ENCODE peak calls at places on chromosomes 4 and X, in ten cellular contexts. One of them, this sample, is unnamed.
A peak's percentile ranks its signal among the peaks of the same experiment; 100 is the strongest.

GRCh38 chrX:71998836-71999509 is 88.3 kb downstream of the NHSL2 start:
- DNase-seq in CD8-positive, alpha-beta T cell: peak; percentile 52
- DNase-seq in sigmoid colon: no peak
- DNase-seq in mesendoderm: peak; percentile 57
- DNase-seq in psoas muscle: no peak
- DNase-seq in PC-3: peak; percentile 63
- DNase-seq in right atrium auricular region: no peak
- DNase-seq in right cardiac atrium: no peak
- DNase-seq in vagina: peak; percentile 64
- DNase-seq in uterus: no peak
- DNase-seq in this sample: no peak

GRCh38 chrX:82816572-82816971 is 691.5 kb upstream of the POU3F4 start:
- DNase-seq in PC-3: peak; percentile 79
- DNase-seq in right cardiac atrium: no peak
- DNase-seq in sigmoid colon: no peak
- DNase-seq in uterus: no peak
- DNase-seq in psoas muscle: no peak
- DNase-seq in mesendoderm: no peak
- DNase-seq in right atrium auricular region: no peak
- DNase-seq in CD8-positive, alpha-beta T cell: no peak
- DNase-seq in vagina: no peak
- DNase-seq in this sample: no peak

GRCh38 chrX:13088155-13088485 is 43.7 kb upstream of the FAM9C start:
- DNase-seq in mesendoderm: no peak
- DNase-seq in CD8-positive, alpha-beta T cell: no peak
- DNase-seq in uterus: no peak
- DNase-seq in psoas muscle: no peak
- DNase-seq in PC-3: no peak
- DNase-seq in right cardiac atrium: no peak
- DNase-seq in right atrium auricular region: no peak
- DNase-seq in sigmoid colon: no peak
- DNase-seq in vagina: no peak
- DNase-seq in this sample: no peak

GRCh38 chr4:60948008-60948407 is 252.1 kb upstream of the ADGRL3 start:
- DNase-seq in uterus: no peak
- DNase-seq in sigmoid colon: no peak
- DNase-seq in PC-3: peak; percentile 74
- DNase-seq in vagina: no peak
- DNase-seq in right cardiac atrium: no peak
- DNase-seq in right atrium auricular region: no peak
- DNase-seq in mesendoderm: no peak
- DNase-seq in CD8-positive, alpha-beta T cell: no peak
- DNase-seq in psoas muscle: no peak
- DNase-seq in this sample: no peak

GRCh38 chr4:136442447-136442846 is 1089.8 kb downstream of the PCDH18 start:
- DNase-seq in PC-3: no peak
- DNase-seq in right cardiac atrium: no peak
- DNase-seq in CD8-positive, alpha-beta T cell: no peak
- DNase-seq in psoas muscle: peak; percentile 32
- DNase-seq in vagina: no peak
- DNase-seq in sigmoid colon: no peak
- DNase-seq in uterus: no peak
- DNase-seq in right atrium auricular region: peak; percentile 55
- DNase-seq in mesendoderm: no peak
- DNase-seq in this sample: no peak

GRCh38 chrX:48835524-48836329 is at the start of gene PCSK1N:
- DNase-seq in mesendoderm: peak; percentile 56
- DNase-seq in uterus: no peak
- DNase-seq in PC-3: peak; percentile 57
- DNase-seq in sigmoid colon: no peak
- DNase-seq in vagina: no peak
- DNase-seq in right cardiac atrium: no peak
- DNase-seq in psoas muscle: no peak
- DNase-seq in right atrium auricular region: no peak
- DNase-seq in CD8-positive, alpha-beta T cell: peak; percentile 68
- DNase-seq in this sample: no peak

GRCh38 chr4:75135068-75135825 is 202.3 kb downstream of the PARM1 start:
- DNase-seq in CD8-positive, alpha-beta T cell: no peak
- DNase-seq in sigmoid colon: no peak
- DNase-seq in right cardiac atrium: no peak
- DNase-seq in uterus: no peak
- DNase-seq in vagina: no peak
- DNase-seq in mesendoderm: no peak
- DNase-seq in psoas muscle: no peak
- DNase-seq in PC-3: no peak
- DNase-seq in right atrium auricular region: no peak
- DNase-seq in this sample: no peak

GRCh38 chrX:94830717-94831116 is 1156.7 kb downstream of the FAM133A start:
- DNase-seq in CD8-positive, alpha-beta T cell: no peak
- DNase-seq in PC-3: peak; percentile 12
- DNase-seq in psoas muscle: no peak
- DNase-seq in right atrium auricular region: no peak
- DNase-seq in sigmoid colon: no peak
- DNase-seq in vagina: no peak
- DNase-seq in mesendoderm: no peak
- DNase-seq in right cardiac atrium: no peak
- DNase-seq in uterus: no peak
- DNase-seq in this sample: no peak

GRCh38 chrX:56284269-56284668 is 52.1 kb downstream of the KLF8 start:
- DNase-seq in right atrium auricular region: no peak
- DNase-seq in vagina: no peak
- DNase-seq in CD8-positive, alpha-beta T cell: no peak
- DNase-seq in right cardiac atrium: no peak
- DNase-seq in uterus: no peak
- DNase-seq in sigmoid colon: no peak
- DNase-seq in PC-3: no peak
- DNase-seq in mesendoderm: no peak
- DNase-seq in psoas muscle: no peak
- DNase-seq in this sample: no peak

GRCh38 chr4:140238353-140239041 is 84.5 kb upstream of the MAML3 start:
- DNase-seq in PC-3: no peak
- DNase-seq in mesendoderm: peak; percentile 37
- DNase-seq in right cardiac atrium: peak; percentile 97
- DNase-seq in sigmoid colon: peak; percentile 97
- DNase-seq in uterus: peak; percentile 90
- DNase-seq in right atrium auricular region: peak; percentile 92
- DNase-seq in vagina: no peak
- DNase-seq in CD8-positive, alpha-beta T cell: no peak
- DNase-seq in psoas muscle: peak; percentile 96
- DNase-seq in this sample: peak; percentile 97

GRCh38 chr4:27194599-27194998 is 334.0 kb downstream of the STIM2 start:
- DNase-seq in uterus: no peak
- DNase-seq in CD8-positive, alpha-beta T cell: no peak
- DNase-seq in right cardiac atrium: no peak
- DNase-seq in PC-3: no peak
- DNase-seq in right atrium auricular region: no peak
- DNase-seq in vagina: no peak
- DNase-seq in sigmoid colon: no peak
- DNase-seq in psoas muscle: no peak
- DNase-seq in mesendoderm: no peak
- DNase-seq in this sample: no peak

GRCh38 chr4:146096374-146096773 is 79.1 kb upstream of the LSM6 start:
- DNase-seq in mesendoderm: no peak
- DNase-seq in vagina: no peak
- DNase-seq in PC-3: no peak
- DNase-seq in sigmoid colon: no peak
- DNase-seq in right cardiac atrium: no peak
- DNase-seq in CD8-positive, alpha-beta T cell: no peak
- DNase-seq in uterus: no peak
- DNase-seq in right atrium auricular region: no peak
- DNase-seq in psoas muscle: no peak
- DNase-seq in this sample: no peak
- H3K4me1 ChIP-seq in mesendoderm: no peaks in the 10 kb centered on the region
- H3K4me1 ChIP-seq in vagina: no peaks in the 10 kb centered on the region
- H3K4me1 ChIP-seq in PC-3: no peaks in the 10 kb centered on the region
- H3K4me1 ChIP-seq in sigmoid colon: no peaks in the 10 kb centered on the region
- H3K4me1 ChIP-seq in right cardiac atrium: no peaks in the 10 kb centered on the region
- H3K4me1 ChIP-seq in CD8-positive, alpha-beta T cell: no peaks in the 10 kb centered on the region
- H3K4me1 ChIP-seq in uterus: no peaks in the 10 kb centered on the region
- H3K4me1 ChIP-seq in right atrium auricular region: no peaks in the 10 kb centered on the region
- H3K4me1 ChIP-seq in psoas muscle: no peaks in the 10 kb centered on the region
- H3K4me1 ChIP-seq in this sample: no peaks in the 10 kb centered on the region

GRCh38 chrX:1393871-1394615 is 2.1 kb upstream of the SLC25A6 start:
- DNase-seq in right atrium auricular region: no peak
- DNase-seq in CD8-positive, alpha-beta T cell: no peak
- DNase-seq in mesendoderm: no peak
- DNase-seq in sigmoid colon: peak; percentile 58
- DNase-seq in right cardiac atrium: peak; percentile 39
- DNase-seq in vagina: no peak
- DNase-seq in PC-3: no peak
- DNase-seq in psoas muscle: peak; percentile 33
- DNase-seq in uterus: peak; percentile 10
- DNase-seq in this sample: no peak
- H3K4me1 ChIP-seq in right atrium auricular region: peaks cover 29% of the 10 kb centered on the region
- H3K4me1 ChIP-seq in CD8-positive, alpha-beta T cell: peaks cover 34% of the 10 kb centered on the region
- H3K4me1 ChIP-seq in mesendoderm: peaks cover 2% of the 10 kb centered on the region
- H3K4me1 ChIP-seq in sigmoid colon: peaks cover 42% of the 10 kb centered on the region
- H3K4me1 ChIP-seq in right cardiac atrium: peaks cover 3% of the 10 kb centered on the region
- H3K4me1 ChIP-seq in vagina: peaks cover 36% of the 10 kb centered on the region
- H3K4me1 ChIP-seq in PC-3: peaks cover 6% of the 10 kb centered on the region
- H3K4me1 ChIP-seq in psoas muscle: peaks cover 37% of the 10 kb centered on the region
- H3K4me1 ChIP-seq in uterus: peaks cover 11% of the 10 kb centered on the region
- H3K4me1 ChIP-seq in this sample: peaks cover 28% of the 10 kb centered on the region

DNA sequence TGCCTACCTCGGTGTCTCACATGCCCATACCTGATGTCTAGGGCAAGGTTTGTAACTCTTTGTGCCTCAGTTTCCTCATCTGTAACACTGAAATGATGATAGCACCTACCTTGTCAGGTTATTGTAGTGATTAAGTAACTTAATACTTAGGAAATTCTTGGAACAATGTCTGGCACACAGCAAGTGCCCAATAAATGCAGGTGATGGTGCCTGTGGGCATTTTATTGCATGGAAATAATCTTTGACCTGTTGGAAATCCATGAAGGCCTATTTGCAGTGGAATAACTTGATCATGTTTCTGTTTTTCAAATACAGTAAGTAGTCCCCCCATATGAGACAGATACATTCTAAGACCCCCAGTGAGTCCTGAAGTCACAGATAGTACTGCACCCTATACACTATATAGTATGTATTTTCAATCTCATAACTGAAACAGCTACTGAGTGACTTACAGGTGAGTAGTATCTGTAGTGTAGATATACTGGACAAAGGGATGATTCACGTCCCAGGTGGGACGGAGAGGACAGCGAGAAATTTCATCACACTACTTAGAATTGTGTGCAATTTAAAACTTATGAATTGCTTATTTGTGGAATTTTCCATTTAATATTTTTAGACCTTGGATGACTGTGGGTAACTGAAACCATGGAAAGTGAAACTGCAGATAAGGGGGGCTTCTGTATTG is 42.1 kb downstream of the AFF1 start:
- DNase-seq in right atrium auricular region: no peak
- DNase-seq in mesendoderm: no peak
- DNase-seq in vagina: no peak
- DNase-seq in psoas muscle: no peak
- DNase-seq in PC-3: peak; percentile 60
- DNase-seq in uterus: no peak
- DNase-seq in sigmoid colon: no peak
- DNase-seq in CD8-positive, alpha-beta T cell: no peak
- DNase-seq in right cardiac atrium: no peak
- DNase-seq in this sample: no peak
- H3K4me1 ChIP-seq in right atrium auricular region: peaks cover 31% of the 10 kb centered on the region
- H3K4me1 ChIP-seq in mesendoderm: peaks cover 8% of the 10 kb centered on the region
- H3K4me1 ChIP-seq in vagina: peaks cover 33% of the 10 kb centered on the region
- H3K4me1 ChIP-seq in psoas muscle: peaks cover 9% of the 10 kb centered on the region
- H3K4me1 ChIP-seq in PC-3: peaks cover 51% of the 10 kb centered on the region
- H3K4me1 ChIP-seq in uterus: no peaks in the 10 kb centered on the region
- H3K4me1 ChIP-seq in sigmoid colon: peaks cover 8% of the 10 kb centered on the region
- H3K4me1 ChIP-seq in CD8-positive, alpha-beta T cell: no peaks in the 10 kb centered on the region
- H3K4me1 ChIP-seq in right cardiac atrium: peaks cover 3% of the 10 kb centered on the region
- H3K4me1 ChIP-seq in this sample: peaks cover 31% of the 10 kb centered on the region

GRCh38 chr4:123351713-123352112 is 44.9 kb upstream of the SPRY1 start:
- DNase-seq in PC-3: no peak
- DNase-seq in psoas muscle: no peak
- DNase-seq in right cardiac atrium: no peak
- DNase-seq in right atrium auricular region: no peak
- DNase-seq in vagina: no peak
- DNase-seq in mesendoderm: no peak
- DNase-seq in sigmoid colon: no peak
- DNase-seq in uterus: no peak
- DNase-seq in CD8-positive, alpha-beta T cell: no peak
- DNase-seq in this sample: peak; percentile 78

GRCh38 chr4:123353656-123354055 is 42.9 kb upstream of the SPRY1 start:
- DNase-seq in right atrium auricular region: no peak
- DNase-seq in vagina: no peak
- DNase-seq in mesendoderm: no peak
- DNase-seq in CD8-positive, alpha-beta T cell: no peak
- DNase-seq in psoas muscle: no peak
- DNase-seq in sigmoid colon: no peak
- DNase-seq in uterus: no peak
- DNase-seq in PC-3: no peak
- DNase-seq in right cardiac atrium: no peak
- DNase-seq in this sample: no peak

GRCh38 chr4:123350726-123351125 is 45.9 kb upstream of the SPRY1 start:
- DNase-seq in sigmoid colon: no peak
- DNase-seq in right atrium auricular region: no peak
- DNase-seq in uterus: no peak
- DNase-seq in PC-3: no peak
- DNase-seq in psoas muscle: no peak
- DNase-seq in vagina: no peak
- DNase-seq in mesendoderm: no peak
- DNase-seq in CD8-positive, alpha-beta T cell: no peak
- DNase-seq in right cardiac atrium: no peak
- DNase-seq in this sample: no peak

GRCh38 chr4:123352966-123353365 is 43.6 kb upstream of the SPRY1 start:
- DNase-seq in uterus: no peak
- DNase-seq in CD8-positive, alpha-beta T cell: no peak
- DNase-seq in PC-3: no peak
- DNase-seq in right cardiac atrium: no peak
- DNase-seq in sigmoid colon: no peak
- DNase-seq in right atrium auricular region: no peak
- DNase-seq in mesendoderm: no peak
- DNase-seq in psoas muscle: no peak
- DNase-seq in vagina: no peak
- DNase-seq in this sample: no peak

GRCh38 chr4:123352240-123352945 is 44.2 kb upstream of the SPRY1 start:
- DNase-seq in right cardiac atrium: no peak
- DNase-seq in CD8-positive, alpha-beta T cell: no peak
- DNase-seq in psoas muscle: no peak
- DNase-seq in right atrium auricular region: no peak
- DNase-seq in PC-3: no peak
- DNase-seq in vagina: no peak
- DNase-seq in uterus: no peak
- DNase-seq in sigmoid colon: no peak
- DNase-seq in mesendoderm: no peak
- DNase-seq in this sample: no peak
- H3K4me1 ChIP-seq in right cardiac atrium: no peaks in the 10 kb centered on the region
- H3K4me1 ChIP-seq in CD8-positive, alpha-beta T cell: peaks cover 11% of the 10 kb centered on the region
- H3K4me1 ChIP-seq in psoas muscle: peaks cover 16% of the 10 kb centered on the region
- H3K4me1 ChIP-seq in right atrium auricular region: peaks cover 18% of the 10 kb centered on the region
- H3K4me1 ChIP-seq in PC-3: no peaks in the 10 kb centered on the region
- H3K4me1 ChIP-seq in vagina: peaks cover 23% of the 10 kb centered on the region
- H3K4me1 ChIP-seq in uterus: no peaks in the 10 kb centered on the region
- H3K4me1 ChIP-seq in sigmoid colon: peaks cover 9% of the 10 kb centered on the region
- H3K4me1 ChIP-seq in mesendoderm: peaks cover 2% of the 10 kb centered on the region
- H3K4me1 ChIP-seq in this sample: no peaks in the 10 kb centered on the region